ENCODE peak calls at places on chromosomes 2 and 18, in seven cellular contexts. One of them, this sample, is unnamed.

GRCh38 chr2:96540136-96540535 is 3.6 kb downstream of the ARID5A start:
- DNase-seq in A549: no peak
- DNase-seq in colonic mucosa: no peak
- DNase-seq in AG09309: peak; percentile 64
- DNase-seq in mesothelial cell of epicardium: no peak
- DNase-seq in Calu3: no peak
- DNase-seq in kidney epithelial cell: no peak
- DNase-seq in this sample: no peak

GRCh38 chr2:110866496-110866895 is 134.1 kb downstream of the ACOXL start:
- DNase-seq in AG09309: no peak
- DNase-seq in kidney epithelial cell: no peak
- DNase-seq in colonic mucosa: no peak
- DNase-seq in Calu3: no peak
- DNase-seq in mesothelial cell of epicardium: no peak
- DNase-seq in A549: no peak
- DNase-seq in this sample: no peak

GRCh38 chr2:172931923-172932520 is 143.6 kb upstream of the MAP3K20 start:
- DNase-seq in Calu3: peak; percentile 68
- DNase-seq in kidney epithelial cell: peak; percentile 23
- DNase-seq in colonic mucosa: peak; percentile 63
- DNase-seq in A549: peak; percentile 10
- DNase-seq in AG09309: no peak
- DNase-seq in mesothelial cell of epicardium: peak; percentile 75
- DNase-seq in this sample: peak; percentile 86

GRCh38 chr2:23745726-23746105 is 181.2 kb downstream of the ATAD2B start:
- DNase-seq in kidney epithelial cell: no peak
- DNase-seq in Calu3: no peak
- DNase-seq in mesothelial cell of epicardium: no peak
- DNase-seq in A549: no peak
- DNase-seq in AG09309: no peak
- DNase-seq in colonic mucosa: no peak
- DNase-seq in this sample: peak; percentile 45

GRCh38 chr18:23721711-23722479 is 32.6 kb downstream of the LAMA3 start:
- DNase-seq in A549: no peak
- DNase-seq in mesothelial cell of epicardium: no peak
- DNase-seq in colonic mucosa: no peak
- DNase-seq in AG09309: no peak
- DNase-seq in Calu3: no peak
- DNase-seq in kidney epithelial cell: no peak
- DNase-seq in this sample: no peak

GRCh38 chr2:64463784-64464183 is 9.8 kb downstream of the LGALSL start:
- DNase-seq in colonic mucosa: no peak
- DNase-seq in kidney epithelial cell: no peak
- DNase-seq in Calu3: no peak
- DNase-seq in AG09309: peak; percentile 23
- DNase-seq in A549: no peak
- DNase-seq in mesothelial cell of epicardium: no peak
- DNase-seq in this sample: no peak

GRCh38 chr2:151361674-151362380 is 4.4 kb downstream of the TNFAIP6 start:
- DNase-seq in colonic mucosa: no peak
- DNase-seq in Calu3: no peak
- DNase-seq in mesothelial cell of epicardium: no peak
- DNase-seq in A549: peak; percentile 9
- DNase-seq in AG09309: no peak
- DNase-seq in kidney epithelial cell: peak; percentile 54
- DNase-seq in this sample: no peak

GRCh38 chr18:27057459-27058302 is 127.4 kb downstream of the CHST9 start:
- DNase-seq in AG09309: no peak
- DNase-seq in mesothelial cell of epicardium: no peak
- DNase-seq in kidney epithelial cell: no peak
- DNase-seq in Calu3: no peak
- DNase-seq in A549: no peak
- DNase-seq in colonic mucosa: no peak
- DNase-seq in this sample: peak; percentile 15

GRCh38 chr2:120313695-120314615 is 32.0 kb upstream of the INHBB start:
- DNase-seq in colonic mucosa: peak; percentile 27
- DNase-seq in A549: no peak
- DNase-seq in AG09309: no peak
- DNase-seq in mesothelial cell of epicardium: no peak
- DNase-seq in kidney epithelial cell: no peak
- DNase-seq in Calu3: no peak
- DNase-seq in this sample: peak; percentile 45

GRCh38 chr2:241851325-241852115 is 7.2 kb downstream of the PDCD1 start:
- DNase-seq in AG09309: no peak
- DNase-seq in kidney epithelial cell: no peak
- DNase-seq in colonic mucosa: no peak
- DNase-seq in mesothelial cell of epicardium: no peak
- DNase-seq in Calu3: no peak
- DNase-seq in A549: no peak
- DNase-seq in this sample: peak; percentile 6
- TF ChIP-seq CTCF in AG09309: no peak
- TF ChIP-seq CTCF in kidney epithelial cell: no peak
- TF ChIP-seq CTCF in colonic mucosa: no peak
- TF ChIP-seq CTCF in mesothelial cell of epicardium: no peak
- TF ChIP-seq CTCF in Calu3: no peak
- TF ChIP-seq CTCF in A549: no peak
- TF ChIP-seq CTCF in this sample: no peak

DNA sequence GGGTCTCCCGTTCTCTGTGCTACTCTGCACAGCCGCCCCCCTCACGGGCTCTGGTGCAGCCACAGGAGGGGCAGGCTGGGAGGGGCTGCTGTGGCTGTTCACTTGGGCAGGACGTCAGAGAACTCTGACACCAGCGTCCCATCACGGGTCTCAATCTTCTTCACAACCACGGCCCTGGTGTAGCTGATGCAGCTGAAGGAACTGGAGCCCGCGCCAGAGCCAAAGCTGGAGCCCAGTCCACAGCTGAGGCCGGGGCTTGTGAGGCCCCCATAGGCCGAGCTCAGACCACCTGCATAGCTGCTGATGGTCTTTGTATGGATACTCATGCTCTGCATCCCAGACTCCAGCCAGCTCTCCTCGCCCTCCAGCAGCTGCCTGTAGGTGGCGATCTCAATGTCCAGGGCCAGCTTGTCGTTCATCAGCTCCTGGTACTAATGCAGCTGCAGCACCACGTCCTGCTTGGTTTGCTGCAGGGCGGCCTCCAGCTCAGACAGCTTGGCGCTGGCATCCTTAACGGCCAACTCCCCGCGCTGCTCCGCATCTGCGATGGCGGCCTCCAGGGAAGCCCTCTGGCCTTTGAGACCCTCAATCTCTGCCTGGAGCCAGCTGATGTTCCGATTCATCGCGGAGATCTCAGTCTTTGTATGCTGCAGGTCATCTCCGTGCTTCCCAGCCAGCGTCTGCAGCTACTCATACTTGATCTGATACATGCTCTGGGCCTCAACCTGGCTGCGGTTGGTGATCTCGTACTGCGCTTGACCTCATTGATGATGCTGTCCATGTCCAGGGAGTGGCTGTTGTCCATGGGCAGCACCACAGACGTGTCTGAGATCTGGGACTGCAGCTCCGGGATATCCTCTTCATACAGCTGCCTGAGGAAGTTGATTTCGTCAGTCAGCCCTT is 7.4 kb upstream of the DUSP19 start:
- DNase-seq in A549: peak; percentile 30
- DNase-seq in Calu3: peak; percentile 10
- DNase-seq in colonic mucosa: peak; percentile 56
- DNase-seq in mesothelial cell of epicardium: no peak
- DNase-seq in kidney epithelial cell: no peak
- DNase-seq in AG09309: no peak
- DNase-seq in this sample: peak; percentile 49
- TF ChIP-seq CTCF in A549: peak; percentile 51
- TF ChIP-seq CTCF in Calu3: no peak
- TF ChIP-seq CTCF in colonic mucosa: peak; percentile 39
- TF ChIP-seq CTCF in mesothelial cell of epicardium: no peak
- TF ChIP-seq CTCF in kidney epithelial cell: peak; percentile 52
- TF ChIP-seq CTCF in AG09309: peak; percentile 78
- TF ChIP-seq CTCF in this sample: peak; percentile 14

GRCh38 chr2:222318026-222318711 is 19.4 kb upstream of the PAX3 start:
- DNase-seq in mesothelial cell of epicardium: peak; percentile 76
- DNase-seq in A549: peak; percentile 57
- DNase-seq in kidney epithelial cell: peak; percentile 47
- DNase-seq in colonic mucosa: peak; percentile 82
- DNase-seq in Calu3: peak; percentile 85
- DNase-seq in AG09309: peak; percentile 35
- DNase-seq in this sample: peak; percentile 78
- TF ChIP-seq CTCF in mesothelial cell of epicardium: no peak
- TF ChIP-seq CTCF in A549: peak; percentile 81
- TF ChIP-seq CTCF in kidney epithelial cell: peak; percentile 58
- TF ChIP-seq CTCF in colonic mucosa: peak; percentile 44
- TF ChIP-seq CTCF in Calu3: peak; percentile 32
- TF ChIP-seq CTCF in AG09309: peak; percentile 46
- TF ChIP-seq CTCF in this sample: peak; percentile 46

GRCh38 chr2:191244350-191244749 is 854 bp upstream of the MYO1B start:
- DNase-seq in kidney epithelial cell: no peak
- DNase-seq in AG09309: no peak
- DNase-seq in Calu3: no peak
- DNase-seq in colonic mucosa: no peak
- DNase-seq in A549: no peak
- DNase-seq in mesothelial cell of epicardium: no peak
- DNase-seq in this sample: no peak
- TF ChIP-seq CTCF in kidney epithelial cell: no peak
- TF ChIP-seq CTCF in AG09309: no peak
- TF ChIP-seq CTCF in Calu3: no peak
- TF ChIP-seq CTCF in colonic mucosa: no peak
- TF ChIP-seq CTCF in A549: no peak
- TF ChIP-seq CTCF in mesothelial cell of epicardium: no peak
- TF ChIP-seq CTCF in this sample: no peak

GRCh38 chr2:112493048-112493447 is 11.1 kb downstream of the TTL start:
- DNase-seq in Calu3: no peak
- DNase-seq in kidney epithelial cell: no peak
- DNase-seq in colonic mucosa: no peak
- DNase-seq in mesothelial cell of epicardium: no peak
- DNase-seq in AG09309: no peak
- DNase-seq in A549: peak; percentile 26
- DNase-seq in this sample: no peak
- TF ChIP-seq CTCF in Calu3: no peak
- TF ChIP-seq CTCF in kidney epithelial cell: no peak
- TF ChIP-seq CTCF in colonic mucosa: no peak
- TF ChIP-seq CTCF in mesothelial cell of epicardium: no peak
- TF ChIP-seq CTCF in AG09309: no peak
- TF ChIP-seq CTCF in A549: peak; percentile 24
- TF ChIP-seq CTCF in this sample: no peak

DNA sequence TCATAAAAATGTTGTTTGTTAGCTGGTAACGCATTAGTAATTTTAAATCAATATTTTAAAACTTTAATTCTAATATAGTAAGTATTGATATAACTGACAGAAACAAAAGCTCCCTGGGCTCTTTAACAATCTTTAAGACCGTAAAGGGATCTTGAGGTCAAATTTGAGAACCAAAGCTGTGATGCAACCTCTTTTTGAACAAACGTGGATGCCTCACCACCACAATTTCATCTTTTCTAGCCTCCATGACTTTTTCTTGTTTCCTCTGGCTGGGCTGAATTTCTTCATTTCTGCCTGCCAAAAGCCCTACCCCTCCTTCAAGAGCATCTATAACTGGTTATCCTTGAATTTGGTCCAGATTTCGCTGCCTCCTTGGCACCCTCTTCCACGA is 562 bp upstream of the POLE4 start:
- DNase-seq in colonic mucosa: no peak
- DNase-seq in AG09309: no peak
- DNase-seq in mesothelial cell of epicardium: no peak
- DNase-seq in A549: no peak
- DNase-seq in kidney epithelial cell: no peak
- DNase-seq in Calu3: no peak
- DNase-seq in this sample: no peak
- TF ChIP-seq CTCF in colonic mucosa: no peak
- TF ChIP-seq CTCF in AG09309: no peak
- TF ChIP-seq CTCF in mesothelial cell of epicardium: no peak
- TF ChIP-seq CTCF in A549: no peak
- TF ChIP-seq CTCF in kidney epithelial cell: no peak
- TF ChIP-seq CTCF in Calu3: no peak
- TF ChIP-seq CTCF in this sample: no peak

GRCh38 chr2:101546376-101547058 is 71.6 kb upstream of the RFX8 start:
- DNase-seq in A549: no peak
- DNase-seq in AG09309: no peak
- DNase-seq in colonic mucosa: no peak
- DNase-seq in Calu3: peak; percentile 11
- DNase-seq in kidney epithelial cell: no peak
- DNase-seq in mesothelial cell of epicardium: no peak
- DNase-seq in this sample: no peak
- TF ChIP-seq CTCF in A549: no peak
- TF ChIP-seq CTCF in AG09309: no peak
- TF ChIP-seq CTCF in colonic mucosa: no peak
- TF ChIP-seq CTCF in Calu3: no peak
- TF ChIP-seq CTCF in kidney epithelial cell: no peak
- TF ChIP-seq CTCF in mesothelial cell of epicardium: no peak
- TF ChIP-seq CTCF in this sample: no peak

DNA sequence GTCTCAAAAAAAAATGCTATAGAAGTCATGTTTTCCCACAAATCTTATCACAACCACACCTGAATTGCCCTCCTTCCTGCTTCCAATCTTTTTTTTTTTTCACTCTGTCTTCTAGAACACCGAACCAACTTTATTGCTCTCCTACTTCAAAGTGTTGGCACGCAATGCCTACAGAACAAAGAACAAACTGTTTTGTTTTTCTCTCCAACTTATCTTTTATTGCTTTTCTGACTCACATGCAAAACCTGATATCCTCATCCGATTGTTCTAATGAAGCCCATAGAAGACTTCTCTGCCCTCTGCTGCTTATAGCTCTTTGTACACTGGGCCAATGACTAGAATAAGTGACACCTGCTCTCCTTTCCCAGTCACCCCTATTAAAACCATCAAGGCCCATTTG is 602.8 kb downstream of the EPHA4 start:
- DNase-seq in AG09309: no peak
- DNase-seq in mesothelial cell of epicardium: no peak
- DNase-seq in A549: no peak
- DNase-seq in colonic mucosa: no peak
- DNase-seq in Calu3: no peak
- DNase-seq in kidney epithelial cell: no peak
- DNase-seq in this sample: no peak
- TF ChIP-seq CTCF in AG09309: no peak
- TF ChIP-seq CTCF in mesothelial cell of epicardium: no peak
- TF ChIP-seq CTCF in A549: no peak
- TF ChIP-seq CTCF in colonic mucosa: no peak
- TF ChIP-seq CTCF in Calu3: no peak
- TF ChIP-seq CTCF in kidney epithelial cell: no peak
- TF ChIP-seq CTCF in this sample: no peak

DNA sequence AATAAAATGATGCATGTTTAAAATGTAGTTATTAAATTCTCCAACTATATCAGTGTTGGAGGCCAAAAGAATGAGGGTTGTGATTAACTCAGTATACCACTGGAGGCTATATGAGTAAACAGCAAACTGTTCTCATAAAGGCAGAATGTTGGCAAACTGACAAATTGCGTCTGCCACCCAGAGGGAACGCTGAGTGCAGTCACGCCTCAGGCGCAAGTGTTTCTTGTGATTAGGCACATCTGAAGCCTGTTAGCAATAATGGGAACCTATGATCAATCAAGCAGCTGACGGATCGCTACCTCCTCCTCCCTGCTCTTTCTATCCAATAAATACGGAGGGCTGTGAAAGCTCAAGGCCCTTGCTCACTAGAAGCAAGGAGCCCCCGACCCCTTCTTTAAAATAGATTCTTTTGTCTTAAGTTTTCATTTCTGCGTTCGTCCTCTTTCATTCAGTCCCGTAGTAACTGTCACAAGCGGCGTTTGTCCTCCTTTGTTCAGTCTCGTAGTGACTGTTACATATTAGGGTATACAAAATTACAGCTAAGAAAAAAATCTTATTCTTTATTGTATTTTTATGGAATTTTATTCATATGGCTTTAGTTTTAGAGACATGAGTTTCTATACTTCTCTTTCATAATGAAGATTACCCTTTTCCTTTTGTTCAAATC is 16.3 kb upstream of the RMND5A start:
- DNase-seq in kidney epithelial cell: no peak
- DNase-seq in AG09309: peak; percentile 45
- DNase-seq in A549: no peak
- DNase-seq in Calu3: peak; percentile 77
- DNase-seq in colonic mucosa: peak; percentile 78
- DNase-seq in mesothelial cell of epicardium: no peak
- DNase-seq in this sample: peak; percentile 62
- TF ChIP-seq CTCF in kidney epithelial cell: no peak
- TF ChIP-seq CTCF in AG09309: no peak
- TF ChIP-seq CTCF in A549: no peak
- TF ChIP-seq CTCF in Calu3: no peak
- TF ChIP-seq CTCF in colonic mucosa: peak; percentile 20
- TF ChIP-seq CTCF in mesothelial cell of epicardium: no peak
- TF ChIP-seq CTCF in this sample: no peak

This sample was measured in testis.